ENCODE peak calls at places on chromosome 21, in seven cellular contexts. Q is iris pigment epithelial cell; M is H1; S is fibroblast of lung; D is activated naive CD4-positive, alpha-beta T cell treated with Interleukin-2 at 50 U/mL for 16 hours; N is astrocyte of the spinal cord; C is astrocyte of the cerebellum. G is an unnamed sample.

GRCh38 chr21:37071561-37072238 is 1.2 kb downstream of the PIGP start:
- DNase-seq in Q (peak; percentile 81), M (no peak), S (peak; percentile 77), D (peak; percentile 4), N (peak; percentile 64), C (no peak), G (peak; percentile 44)

GRCh38 chr21:43337901-43338655 is 88.9 kb downstream of the SIK1 start:
- DNase-seq in Q (no peak), M (no peak), S (no peak), D (no peak), N (no peak), C (no peak), G (no peak)

GRCh38 chr21:24895885-24896734 is 711.2 kb downstream of the MRPL39 start:
- DNase-seq in Q (peak; percentile 1), M (peak; percentile 48), S (peak; percentile 42), D (no peak), N (peak; percentile 52), C (peak; percentile 43), G (no peak)

GRCh38 chr21:34668803-34669148 is at the start of gene CLIC6:
- DNase-seq in Q (no peak), M (no peak), S (no peak), D (no peak), N (no peak), C (no peak), G (no peak)

GRCh38 chr21:22355949-22356348 is 1357.7 kb downstream of the NCAM2 start:
- DNase-seq in Q (no peak), M (no peak), S (no peak), D (no peak), N (no peak), C (no peak), G (no peak)

GRCh38 chr21:26801524-26801923 is 43.7 kb downstream of the ADAMTS1 start:
- DNase-seq in Q (peak; percentile 93), M (no peak), S (peak; percentile 52), D (no peak), N (peak; percentile 66), C (no peak), G (no peak)

GRCh38 chr21:33734326-33734725 is 92.0 kb downstream of the ITSN1 start:
- DNase-seq in Q (peak; percentile 88), M (no peak), S (peak; percentile 62), D (no peak), N (peak; percentile 48), C (no peak), G (no peak)

GRCh38 chr21:45409466-45410150 is 4.6 kb downstream of the COL18A1 start:
- DNase-seq in Q (no peak), M (no peak), S (peak; percentile 40), D (no peak), N (no peak), C (no peak), G (no peak)

GRCh38 chr21:41616063-41616591 is 108.2 kb upstream of the TMPRSS2 start:
- DNase-seq in Q (peak; percentile 64), M (no peak), S (peak; percentile 93), D (no peak), N (peak; percentile 80), C (peak; percentile 69), G (no peak)

GRCh38 chr21:41321908-41322495 is 5.4 kb downstream of the FAM3B start:
- DNase-seq in Q (no peak), M (no peak), S (no peak), D (no peak), N (no peak), C (no peak), G (no peak)

GRCh38 chr21:39020751-39021474 is 162.3 kb downstream of the PSMG1 start:
- DNase-seq in Q (peak; percentile 91), M (no peak), S (peak; percentile 76), D (no peak), N (no peak), C (no peak), G (peak; percentile 46)

GRCh38 chr21:15667010-15667409 is 62.8 kb upstream of the USP25 start:
- DNase-seq in Q (peak; percentile 83), M (no peak), S (peak; percentile 65), D (no peak), N (peak; percentile 49), C (peak; percentile 24), G (no peak)

GRCh38 chr21:40623550-40623949 is 223.4 kb downstream of the DSCAM start:
- DNase-seq in Q (no peak), M (no peak), S (no peak), D (no peak), N (no peak), C (no peak), G (peak; percentile 24)

GRCh38 chr21:46145840-46146691 is 9.3 kb downstream of the FTCD start:
- DNase-seq in Q (no peak), M (no peak), S (no peak), D (no peak), N (no peak), C (no peak), G (no peak)

GRCh38 chr21:30044447-30045064 is 104.8 kb upstream of the GRIK1 start:
- DNase-seq in Q (peak; percentile 21), M (peak; percentile 47), S (peak; percentile 3), D (no peak), N (peak; percentile 22), C (peak; percentile 8), G (peak; percentile 27)

GRCh38 chr21:27954806-27955205 is 987.9 kb upstream of the ADAMTS5 start:
- DNase-seq in Q (peak; percentile 84), M (no peak), S (peak; percentile 61), D (no peak), N (peak; percentile 33), C (peak; percentile 55), G (no peak)

GRCh38 chr21:38170283-38170682 is 86.5 kb upstream of the KCNJ15 start:
- DNase-seq in Q (no peak), M (peak; percentile 53), S (peak; percentile 24), D (no peak), N (peak; percentile 61), C (no peak), G (peak; percentile 61)

GRCh38 chr21:38438476-38438893 is 59.8 kb downstream of the ERG start:
- DNase-seq in Q (peak; percentile 96), M (no peak), S (peak; percentile 96), D (no peak), N (peak; percentile 72), C (peak; percentile 50), G (no peak)

GRCh38 chr21:26845066-26845749 is at the start of gene ADAMTS1:
- DNase-seq in Q (peak; percentile 79), M (peak; percentile 91), S (peak; percentile 70), D (no peak), N (peak; percentile 86), C (peak; percentile 68), G (no peak)

GRCh38 chr21:36388835-36389234 is 3.6 kb downstream of the CHAF1B start:
- DNase-seq in Q (peak; percentile 52), M (no peak), S (peak; percentile 75), D (no peak), N (peak; percentile 49), C (peak; percentile 66), G (no peak)

GRCh38 chr21:29342394-29342957 is 43.8 kb downstream of the BACH1 start:
- DNase-seq in Q (peak; percentile 99), M (no peak), S (peak; percentile 99), D (peak; percentile 60), N (peak; percentile 98), C (peak; percentile 91), G (no peak)

GRCh38 chr21:26365849-26366248 is 195.3 kb upstream of the APP start:
- DNase-seq in Q (no peak), M (no peak), S (no peak), D (no peak), N (no peak), C (no peak), G (no peak)

GRCh38 chr21:42568834-42569731 is 55.4 kb downstream of the SLC37A1 start:
- DNase-seq in Q (no peak), M (no peak), S (no peak), D (no peak), N (no peak), C (no peak), G (peak; percentile 74)

GRCh38 chr21:31347435-31348032 is 3.5 kb upstream of the TIAM1 start:
- DNase-seq in Q (peak; percentile 41), M (no peak), S (no peak), D (no peak), N (peak; percentile 50), C (no peak), G (peak; percentile 37)

GRCh38 chr21:41953831-41954653 is at the start of gene C2CD2:
- DNase-seq in Q (peak; percentile 77), M (peak; percentile 80), S (peak; percentile 76), D (peak; percentile 9), N (peak; percentile 59), C (no peak), G (peak; percentile 54)

GRCh38 chr21:38520511-38520910 is 22.2 kb upstream of the ERG start:
- DNase-seq in Q (no peak), M (no peak), S (no peak), D (no peak), N (no peak), C (no peak), G (no peak)

GRCh38 chr21:29904359-29905282 is 35.2 kb downstream of the GRIK1 start:
- DNase-seq in Q (peak; percentile 24), M (no peak), S (peak; percentile 14), D (no peak), N (peak; percentile 50), C (no peak), G (peak; percentile 15)

GRCh38 chr21:32958288-32958992 is 67.3 kb upstream of the OLIG2 start:
- DNase-seq in Q (no peak), M (no peak), S (no peak), D (no peak), N (no peak), C (no peak), G (no peak)

GRCh38 chr21:14843991-14844390 is 220.8 kb downstream of the NRIP1 start:
- DNase-seq in Q (peak; percentile 30), M (no peak), S (peak; percentile 22), D (no peak), N (no peak), C (no peak), G (no peak)

GRCh38 chr21:44626262-44626661 is 631 bp upstream of the KRTAP10-9 start:
- DNase-seq in Q (no peak), M (peak; percentile 32), S (no peak), D (no peak), N (no peak), C (no peak), G (no peak)

GRCh38 chr21:35861656-35862055 is 198.7 kb downstream of the SETD4 start:
- DNase-seq in Q (no peak), M (no peak), S (peak; percentile 3), D (no peak), N (no peak), C (no peak), G (no peak)

GRCh38 chr21:44427241-44428120 is 27.8 kb upstream of the LRRC3 start:
- DNase-seq in Q (no peak), M (no peak), S (no peak), D (no peak), N (no peak), C (no peak), G (peak; percentile 80)

G was measured in NCI-H1417.